ENCODE peak calls at places on chromosomes 11 and 22, in four cellular contexts. F, T, W and B are unnamed samples.
A peak's percentile ranks its signal among the peaks of the same experiment; 100 is the strongest.

GRCh38 chr22:19571207-19571795 is 47.1 kb upstream of the CLDN5 start:
- DNase-seq in F (no peak), T (no peak), W (no peak), B (no peak)

GRCh38 chr11:8229299-8230177 is 34.1 kb downstream of the LMO1 start:
- DNase-seq in F (no peak), T (no peak), W (no peak), B (no peak)

GRCh38 chr22:50422046-50422445 is 52.8 kb downstream of the SBF1 start:
- DNase-seq in F (no peak), T (no peak), W (no peak), B (no peak)

GRCh38 chr22:17938484-17938924 is 85.9 kb downstream of the MICAL3 start:
- DNase-seq in F (no peak), T (no peak), W (no peak), B (no peak)

GRCh38 chr11:128953151-128953550 is 10.5 kb upstream of the TP53AIP1 start:
- DNase-seq in F (no peak), T (no peak), W (no peak), B (no peak)

GRCh38 chr22:19514831-19515565 is 9.2 kb downstream of the CLDN5 start:
- DNase-seq in F (no peak), T (no peak), W (no peak), B (no peak)

GRCh38 chr22:41410311-41410751 is 28.6 kb downstream of the TEF start:
- DNase-seq in F (no peak), T (no peak), W (no peak), B (no peak)

GRCh38 chr22:46747646-46748045 is 9.6 kb upstream of the CERK start:
- DNase-seq in F (no peak), T (no peak), W (no peak), B (no peak)

GRCh38 chr11:82903843-82904586 is 2.5 kb downstream of the DDIAS start:
- DNase-seq in F (no peak), T (no peak), W (no peak), B (no peak)

GRCh38 chr11:82902086-82902485 is 550 bp downstream of the DDIAS start:
- DNase-seq in F (no peak), T (no peak), W (no peak), B (peak; percentile 71)

GRCh38 chr11:82900277-82901164 is at the start of gene PRCP:
- DNase-seq in F (peak; percentile 89), T (no peak), W (peak; percentile 93), B (peak; percentile 97)

GRCh38 chr11:82901165-82901938 is at the start of gene DDIAS:
- DNase-seq in F (peak; percentile 87), T (no peak), W (peak; percentile 93), B (peak; percentile 100)

DNA sequence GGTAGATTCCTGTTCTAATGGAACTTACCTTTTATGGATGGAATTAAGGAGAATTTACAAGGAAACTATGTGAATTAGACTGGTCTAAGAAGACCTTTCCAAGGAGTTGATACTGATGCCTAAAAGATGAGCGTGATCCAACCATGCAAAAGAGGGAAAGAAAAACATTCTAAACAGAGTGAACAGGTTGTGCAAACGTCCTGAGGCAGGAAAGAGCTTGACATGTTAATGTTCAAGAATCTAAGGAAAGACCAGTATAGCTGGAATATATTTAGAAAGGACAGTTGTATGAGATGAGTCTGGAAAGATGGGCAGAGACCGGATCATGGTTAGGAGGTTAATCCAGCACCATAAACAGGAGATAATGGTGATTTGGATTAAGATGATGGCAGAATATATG is 1.3 kb downstream of the DDIAS start:
- DNase-seq in F (no peak), T (no peak), W (no peak), B (no peak)
- H3K4me3 ChIP-seq in F (peak overlapping the region; percentile 79), T (no peak overlapping the region), W (no peak overlapping the region), B (peak overlapping the region; percentile 79)

GRCh38 chr11:44305149-44305642 is 4.7 kb downstream of the ALX4 start:
- DNase-seq in F (no peak), T (no peak), W (no peak), B (no peak)
- H3K4me3 ChIP-seq in F (peak overlapping the region; percentile 44), T (no peak overlapping the region), W (peak overlapping the region; percentile 72), B (no peak overlapping the region)

GRCh38 chr11:19342036-19342435 is 101.3 kb upstream of the E2F8 start:
- DNase-seq in F (no peak), T (no peak), W (no peak), B (no peak)

GRCh38 chr11:19344661-19345518 is 104.1 kb upstream of the E2F8 start:
- DNase-seq in F (peak; percentile 84), T (no peak), W (no peak), B (no peak)

GRCh38 chr11:19345848-19346681 is 105.3 kb upstream of the E2F8 start:
- DNase-seq in F (peak; percentile 58), T (no peak), W (no peak), B (no peak)

GRCh38 chr11:19347911-19348310 is 107.2 kb upstream of the E2F8 start:
- DNase-seq in F (no peak), T (no peak), W (no peak), B (no peak)

GRCh38 chr11:19345519-19345847 is 104.7 kb upstream of the E2F8 start:
- DNase-seq in F (peak; percentile 78), T (no peak), W (no peak), B (no peak)
- H3K4me3 ChIP-seq in F (peak overlapping the region; percentile 60), T (no peak overlapping the region), W (no peak overlapping the region), B (no peak overlapping the region)

GRCh38 chr11:68142028-68142412 is 20.8 kb upstream of the CHKA start:
- DNase-seq in F (no peak), T (peak; percentile 73), W (no peak), B (no peak)
- H3K4me3 ChIP-seq in F (no peak overlapping the region), T (peak overlapping the region; percentile 28), W (no peak overlapping the region), B (no peak overlapping the region)

GRCh38 chr22:22702159-22702873 is 57.9 kb downstream of the GGTLC2 start:
- DNase-seq in F (no peak), T (no peak), W (no peak), B (peak; percentile 73)

GRCh38 chr22:22697377-22698120 is 53.1 kb downstream of the GGTLC2 start:
- DNase-seq in F (no peak), T (peak; percentile 19), W (no peak), B (no peak)

GRCh38 chr22:22700631-22701030 is 56.2 kb downstream of the GGTLC2 start:
- DNase-seq in F (no peak), T (no peak), W (no peak), B (no peak)

GRCh38 chr22:22696104-22696503 is 51.7 kb downstream of the GGTLC2 start:
- DNase-seq in F (no peak), T (no peak), W (no peak), B (no peak)

GRCh38 chr22:22698263-22698750 is 53.9 kb downstream of the GGTLC2 start:
- DNase-seq in F (no peak), T (no peak), W (no peak), B (peak; percentile 62)
- H3K4me3 ChIP-seq in F (no peak overlapping the region), T (no peak overlapping the region), W (no peak overlapping the region), B (no peak overlapping the region)

GRCh38 chr22:36330655-36331305 is 57.0 kb downstream of the MYH9 start:
- DNase-seq in F (no peak), T (peak; percentile 45), W (peak; percentile 31), B (no peak)

GRCh38 chr22:36329217-36330078 is 58.3 kb downstream of the MYH9 start:
- DNase-seq in F (peak; percentile 80), T (peak; percentile 93), W (peak; percentile 66), B (no peak)

GRCh38 chr22:36331306-36331911 is 56.4 kb downstream of the MYH9 start:
- DNase-seq in F (no peak), T (peak; percentile 91), W (peak; percentile 74), B (peak; percentile 87)

GRCh38 chr22:36328635-36329216 is 59.0 kb downstream of the MYH9 start:
- DNase-seq in F (no peak), T (no peak), W (no peak), B (peak; percentile 65)

GRCh38 chr22:36330127-36330526 is 57.6 kb downstream of the MYH9 start:
- DNase-seq in F (no peak), T (no peak), W (no peak), B (no peak)
- H3K4me3 ChIP-seq in F (peak overlapping the region; percentile 4), T (no peak overlapping the region), W (peak overlapping the region; percentile 46), B (no peak overlapping the region)

DNA sequence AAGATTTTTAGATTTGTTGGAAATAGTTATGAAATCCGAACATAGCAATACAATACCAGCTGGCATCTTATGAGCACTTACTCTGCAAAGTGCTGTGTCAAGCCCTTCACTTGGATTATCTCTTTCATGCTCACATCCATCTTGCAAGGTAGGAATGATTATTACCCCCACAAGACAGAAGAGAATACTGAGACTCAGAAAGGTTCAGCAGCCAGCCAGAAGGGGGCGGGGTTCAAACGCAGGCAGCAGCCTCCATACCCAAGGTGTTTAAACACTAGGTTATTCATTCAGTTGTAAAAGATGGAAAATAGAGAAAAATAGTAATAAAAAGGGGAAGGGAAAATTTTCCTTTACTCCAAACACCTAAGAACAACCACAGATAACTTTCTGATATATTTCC is 158.5 kb downstream of the CCDC34 start:
- DNase-seq in F (peak; percentile 63), T (no peak), W (no peak), B (peak; percentile 58)
- H3K4me3 ChIP-seq in F (no peak overlapping the region), T (no peak overlapping the region), W (no peak overlapping the region), B (no peak overlapping the region)